ENCODE peak calls at places on chromosomes 1 and 21, in seven cellular contexts. M is H1, I is H9, S is mesenchymal stem cell, L is IMR-90, Q is mesendoderm, V is neuronal stem cell. X is an unnamed sample.

GRCh38 chr21:46369520-46370235 is 45.7 kb downstream of the PCNT start:
- DNase-seq in M (no peak), I (no peak), S (no peak), L (no peak), Q (no peak), V (no peak), X (no peak)

GRCh38 chr1:16371725-16372124 is 4.7 kb downstream of the SZRD1 start:
- DNase-seq in M (no peak), I (no peak), S (peak), L (peak), Q (no peak), V (no peak), X (peak)

GRCh38 chr1:52145137-52145536 is 3.2 kb downstream of the ZFYVE9 start:
- DNase-seq in M (no peak), I (no peak), S (no peak), L (no peak), Q (no peak), V (no peak), X (no peak)

GRCh38 chr1:110464340-110464739 is 13.4 kb downstream of the PROK1 start:
- DNase-seq in M (no peak), I (no peak), S (peak), L (peak), Q (no peak), V (no peak), X (peak)

GRCh38 chr1:156247460-156248322 is at the start of gene PAQR6:
- DNase-seq in M (no peak), I (peak), S (no peak), L (no peak), Q (no peak), V (peak), X (no peak)

GRCh38 chr1:66533804-66534745 is at the start of gene SGIP1:
- DNase-seq in M (no peak), I (peak), S (peak), L (peak), Q (peak), V (peak), X (peak)

GRCh38 chr21:42666023-42666747 is 12.8 kb downstream of the PDE9A start:
- DNase-seq in M (no peak), I (peak), S (no peak), L (no peak), Q (peak), V (no peak), X (no peak)

GRCh38 chr1:5681654-5682053 is 310.6 kb downstream of the NPHP4 start:
- DNase-seq in M (no peak), I (no peak), S (no peak), L (no peak), Q (no peak), V (no peak), X (no peak)

GRCh38 chr1:190579517-190580193 is 102.0 kb upstream of the BRINP3 start:
- DNase-seq in M (no peak), I (no peak), S (no peak), L (no peak), Q (no peak), V (no peak), X (no peak)

GRCh38 chr1:171670739-171671138 is 18.3 kb upstream of the MYOC start:
- DNase-seq in M (no peak), I (no peak), S (no peak), L (no peak), Q (no peak), V (no peak), X (no peak)

GRCh38 chr1:58968360-58968952 is 184.6 kb upstream of the JUN start:
- DNase-seq in M (no peak), I (no peak), S (peak), L (peak), Q (no peak), V (no peak), X (no peak)

GRCh38 chr1:228756457-228756856 is 21.2 kb downstream of the RHOU start:
- DNase-seq in M (no peak), I (no peak), S (no peak), L (no peak), Q (peak), V (no peak), X (no peak)
- H2AK5ac ChIP-seq in M (no peak), I (no peak), S (no peak), L (no peak), Q (no peak), V (no peak), X (no peak)

DNA sequence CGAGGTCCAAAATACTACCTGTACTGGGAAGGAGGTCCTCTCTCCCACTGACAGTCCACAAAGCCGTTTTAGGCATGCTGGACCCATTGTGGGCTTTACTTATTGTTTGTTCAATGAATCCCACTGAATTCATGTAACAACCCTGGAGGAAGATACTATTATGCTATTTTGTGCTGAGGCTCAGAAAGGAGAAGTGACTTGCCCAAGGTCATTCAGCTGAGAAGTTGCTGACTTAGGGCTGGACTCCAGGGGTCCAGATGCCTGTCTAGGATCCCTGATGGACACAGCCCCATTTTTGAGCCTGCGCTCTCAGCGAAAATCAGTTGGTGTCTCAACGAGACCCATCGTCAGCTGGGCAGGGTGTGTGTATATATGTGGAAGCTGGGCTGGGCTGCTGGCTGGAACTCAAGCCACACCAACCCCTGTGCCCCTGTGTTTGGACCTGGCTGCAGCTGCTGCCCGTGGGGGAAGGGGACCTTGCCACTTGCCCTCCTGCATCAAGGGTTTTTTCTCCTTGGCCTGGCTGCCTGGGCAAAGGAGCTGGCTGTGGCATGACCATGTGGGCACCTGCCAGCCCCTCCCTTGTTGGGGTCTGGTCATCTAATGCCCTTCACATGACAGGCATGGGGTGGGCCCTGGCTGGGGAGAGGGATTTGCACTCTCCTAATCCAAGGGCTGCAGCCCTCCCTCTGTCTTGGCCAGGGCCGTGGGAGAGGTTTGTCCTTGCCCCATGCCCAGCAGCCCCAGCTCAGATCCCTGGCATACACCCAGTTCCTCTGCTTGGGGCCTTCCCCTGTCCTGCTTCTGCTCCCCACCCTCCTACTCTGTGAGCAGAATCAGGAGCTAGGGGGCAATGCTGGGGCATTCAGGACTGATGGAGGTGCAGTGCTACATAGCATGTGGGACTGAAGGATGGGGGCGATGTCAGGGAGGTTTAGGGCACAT is 15.1 kb downstream of the KCNQ4 start:
- DNase-seq in M (no peak), I (no peak), S (no peak), L (no peak), Q (no peak), V (no peak), X (no peak)
- H2AK5ac ChIP-seq in M (no peak), I (no peak), S (no peak), L (no peak), Q (no peak), V (peak), X (no peak)

DNA sequence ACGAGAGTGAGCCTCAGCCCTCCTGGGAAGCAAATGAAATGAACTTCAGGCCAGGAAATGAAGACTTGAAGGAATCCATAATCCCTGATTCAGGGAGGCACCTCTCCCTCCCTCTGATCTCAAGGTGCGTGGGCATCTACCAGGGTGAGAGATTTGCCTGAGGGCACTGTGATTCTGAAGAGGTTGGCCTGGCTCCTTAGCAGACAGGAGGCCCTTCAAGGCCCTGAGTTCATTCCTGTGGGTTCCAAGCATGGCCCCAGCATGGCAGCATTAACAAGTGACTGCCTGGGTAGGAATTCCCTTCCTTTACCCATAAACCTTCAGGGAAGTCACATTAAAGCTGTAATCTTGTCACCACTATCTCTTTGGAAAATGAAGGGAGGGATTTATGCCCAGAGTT is 29.8 kb upstream of the IFNGR2 start:
- DNase-seq in M (no peak), I (no peak), S (no peak), L (no peak), Q (peak), V (no peak), X (no peak)
- H2AK5ac ChIP-seq in M (no peak), I (no peak), S (no peak), L (no peak), Q (no peak), V (no peak), X (no peak)

GRCh38 chr21:44823179-44823654 is 5.4 kb upstream of the SUMO3 start:
- DNase-seq in M (no peak), I (no peak), S (no peak), L (no peak), Q (no peak), V (no peak), X (no peak)

GRCh38 chr21:44818636-44819011 is 762 bp upstream of the SUMO3 start:
- DNase-seq in M (no peak), I (no peak), S (no peak), L (no peak), Q (no peak), V (no peak), X (no peak)

GRCh38 chr21:44822484-44823178 is 4.8 kb upstream of the SUMO3 start:
- DNase-seq in M (no peak), I (no peak), S (peak), L (no peak), Q (no peak), V (no peak), X (no peak)

GRCh38 chr21:44819283-44820243 is 1.7 kb upstream of the SUMO3 start:
- DNase-seq in M (no peak), I (no peak), S (no peak), L (no peak), Q (no peak), V (no peak), X (no peak)

DNA sequence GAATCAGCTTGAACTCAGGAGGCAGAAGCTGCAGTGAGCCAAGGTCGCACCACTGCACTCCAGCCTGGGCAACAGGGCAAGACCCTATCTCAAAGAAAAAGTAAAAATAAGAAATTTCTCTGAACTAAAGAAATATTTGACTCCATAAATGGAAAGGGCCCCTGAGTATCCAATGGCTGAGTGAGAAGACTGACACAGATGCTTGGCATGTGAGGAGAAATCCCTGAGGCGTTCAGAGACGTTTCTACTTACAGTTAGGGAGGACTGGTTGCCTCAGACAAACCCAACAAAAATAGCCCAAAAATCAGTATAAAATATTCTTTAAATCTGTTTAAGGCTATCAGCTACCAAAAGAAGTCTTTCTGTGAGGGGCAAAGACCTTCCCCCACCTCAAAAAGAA is 3.0 kb upstream of the SUMO3 start:
- DNase-seq in M (no peak), I (no peak), S (no peak), L (peak), Q (no peak), V (no peak), X (peak)
- H2AK5ac ChIP-seq in M (no peak), I (no peak), S (no peak), L (no peak), Q (no peak), V (no peak), X (no peak)

GRCh38 chr1:230848235-230848634 is 20.1 kb downstream of the C1orf198 start:
- DNase-seq in M (no peak), I (no peak), S (no peak), L (no peak), Q (no peak), V (no peak), X (no peak)
- H2AK5ac ChIP-seq in M (no peak), I (no peak), S (no peak), L (no peak), Q (no peak), V (no peak), X (no peak)

GRCh38 chr1:240515505-240515904 is 96.5 kb downstream of the GREM2 start:
- DNase-seq in M (no peak), I (no peak), S (peak), L (peak), Q (no peak), V (no peak), X (no peak)
- H2AK5ac ChIP-seq in M (no peak), I (no peak), S (no peak), L (no peak), Q (no peak), V (no peak), X (no peak)

X was measured in trophoblast cell.